ENCODE peak calls at places on chromosomes 3 and 15, in ten cellular contexts. B is activated CD4-positive, alpha-beta T cell treated with anti-CD3 and anti-CD28 coated beads for 48 hours; U is mesendoderm; V is prostate gland; E is Calu3; P is activated CD8-positive, alpha-beta T cell treated with anti-CD3 and anti-CD28 coated beads for 36 hours; Z is NCI-H2107; O is AG08396; C is AG04449; H is astrocyte of the spinal cord. S is an unnamed sample.

GRCh38 chr3:13420817-13421755 is 964 bp upstream of the NUP210 start:
- DNase-seq in B (peak), U (no peak), V (no peak), E (no peak), P (peak), Z (no peak), O (no peak), C (no peak), H (no peak), S (no peak)

GRCh38 chr3:177591371-177591770 is 394.1 kb upstream of the TBL1XR1 start:
- DNase-seq in B (no peak), U (no peak), V (peak), E (no peak), P (no peak), Z (no peak), O (no peak), C (no peak), H (no peak), S (no peak)

GRCh38 chr3:98172621-98173020 is 6.1 kb downstream of the OR5H15 start:
- DNase-seq in B (no peak), U (no peak), V (no peak), E (no peak), P (no peak), Z (peak), O (no peak), C (no peak), H (no peak), S (no peak)

GRCh38 chr3:188947983-188948657 is 223.7 kb upstream of the TPRG1 start:
- DNase-seq in B (no peak), U (peak), V (peak), E (peak), P (no peak), Z (peak), O (peak), C (peak), H (peak), S (no peak)

GRCh38 chr3:13780432-13781173 is 99.3 kb downstream of the WNT7A start:
- DNase-seq in B (no peak), U (no peak), V (no peak), E (no peak), P (no peak), Z (no peak), O (no peak), C (no peak), H (no peak), S (no peak)

GRCh38 chr3:114902691-114903101 is 244.4 kb downstream of the ZBTB20 start:
- DNase-seq in B (no peak), U (peak), V (no peak), E (peak), P (no peak), Z (no peak), O (no peak), C (no peak), H (no peak), S (no peak)

GRCh38 chr15:42172475-42172874 is 16.0 kb upstream of the PLA2G4F start:
- DNase-seq in B (no peak), U (no peak), V (no peak), E (no peak), P (no peak), Z (no peak), O (no peak), C (no peak), H (no peak), S (no peak)

GRCh38 chr3:162138509-162138908 is 641.9 kb downstream of the OTOL1 start:
- DNase-seq in B (no peak), U (no peak), V (no peak), E (no peak), P (no peak), Z (no peak), O (no peak), C (no peak), H (no peak), S (no peak)

GRCh38 chr15:99452728-99453643 is 112.8 kb upstream of the MEF2A start:
- DNase-seq in B (no peak), U (no peak), V (no peak), E (peak), P (peak), Z (no peak), O (peak), C (no peak), H (peak), S (no peak)

GRCh38 chr3:141959921-141960554 is 83.6 kb downstream of the ATP1B3 start:
- DNase-seq in B (no peak), U (no peak), V (no peak), E (no peak), P (no peak), Z (no peak), O (peak), C (no peak), H (peak), S (no peak)

GRCh38 chr15:91853501-91853967 is at the start of gene SLCO3A1:
- DNase-seq in B (peak), U (peak), V (peak), E (peak), P (peak), Z (no peak), O (peak), C (no peak), H (peak), S (no peak)

GRCh38 chr3:174949523-174949922 is 90.4 kb downstream of the NAALADL2 start:
- DNase-seq in B (no peak), U (no peak), V (no peak), E (peak), P (no peak), Z (no peak), O (peak), C (peak), H (peak), S (peak)

GRCh38 chr3:128505771-128506170 is 12.8 kb upstream of the GATA2 start:
- DNase-seq in B (no peak), U (peak), V (no peak), E (no peak), P (no peak), Z (no peak), O (no peak), C (no peak), H (no peak), S (no peak)

GRCh38 chr3:100158877-100159563 is 44.7 kb upstream of the FILIP1L start:
- DNase-seq in B (no peak), U (no peak), V (no peak), E (no peak), P (no peak), Z (no peak), O (no peak), C (no peak), H (no peak), S (no peak)

GRCh38 chr3:55541016-55541415 is 53.9 kb upstream of the WNT5A start:
- DNase-seq in B (no peak), U (no peak), V (no peak), E (no peak), P (no peak), Z (no peak), O (no peak), C (no peak), H (peak), S (no peak)

GRCh38 chr3:154144825-154145465 is 23.8 kb downstream of the ARHGEF26 start:
- DNase-seq in B (no peak), U (no peak), V (no peak), E (no peak), P (no peak), Z (no peak), O (no peak), C (no peak), H (peak), S (no peak)

GRCh38 chr15:65339436-65339835 is 35.0 kb downstream of the RNU5B-1 start:
- DNase-seq in B (no peak), U (no peak), V (no peak), E (no peak), P (no peak), Z (no peak), O (no peak), C (no peak), H (no peak), S (no peak)

GRCh38 chr3:141410408-141410807 is 42.1 kb downstream of the ZBTB38 start:
- DNase-seq in B (no peak), U (peak), V (no peak), E (no peak), P (no peak), Z (no peak), O (no peak), C (no peak), H (peak), S (no peak)

GRCh38 chr3:71849674-71850073 is 64.7 kb upstream of the PROK2 start:
- DNase-seq in B (no peak), U (no peak), V (no peak), E (no peak), P (no peak), Z (no peak), O (no peak), C (no peak), H (no peak), S (no peak)

GRCh38 chr3:42655331-42655888 is 1.9 kb downstream of the ZBTB47 start:
- DNase-seq in B (no peak), U (peak), V (no peak), E (no peak), P (no peak), Z (no peak), O (peak), C (no peak), H (no peak), S (no peak)

GRCh38 chr3:184334470-184335158 is 2.8 kb upstream of the FAM131A start:
- DNase-seq in B (peak), U (peak), V (no peak), E (peak), P (peak), Z (no peak), O (peak), C (no peak), H (peak), S (no peak)

GRCh38 chr3:184016169-184016570 is 1.5 kb downstream of the ABCC5 start:
- DNase-seq in B (no peak), U (no peak), V (no peak), E (no peak), P (no peak), Z (no peak), O (no peak), C (no peak), H (no peak), S (no peak)

GRCh38 chr3:53286727-53287412 is 31.0 kb upstream of the TKT start:
- DNase-seq in B (peak), U (peak), V (no peak), E (no peak), P (peak), Z (no peak), O (peak), C (no peak), H (peak), S (no peak)

GRCh38 chr3:56976666-56977560 is 83.6 kb upstream of the SPATA12 start:
- DNase-seq in B (no peak), U (peak), V (no peak), E (no peak), P (no peak), Z (no peak), O (no peak), C (no peak), H (peak), S (no peak)

GRCh38 chr3:150067561-150067960 is 96.9 kb upstream of the PFN2 start:
- DNase-seq in B (no peak), U (no peak), V (no peak), E (no peak), P (no peak), Z (no peak), O (no peak), C (no peak), H (no peak), S (no peak)

GRCh38 chr15:57654136-57654845 is 52.2 kb upstream of the POLR2M start:
- DNase-seq in B (no peak), U (no peak), V (peak), E (no peak), P (no peak), Z (no peak), O (no peak), C (peak), H (no peak), S (no peak)

GRCh38 chr3:78666458-78666800 is 1101.4 kb downstream of the ROBO1 start:
- DNase-seq in B (no peak), U (no peak), V (no peak), E (no peak), P (no peak), Z (no peak), O (peak), C (no peak), H (peak), S (no peak)

GRCh38 chr3:52704611-52705437 is 767 bp downstream of the GLT8D1 start:
- DNase-seq in B (peak), U (peak), V (no peak), E (no peak), P (peak), Z (no peak), O (peak), C (no peak), H (no peak), S (no peak)

GRCh38 chr15:79296583-79296982 is 14.1 kb downstream of the ANKRD34C start:
- DNase-seq in B (no peak), U (peak), V (no peak), E (no peak), P (peak), Z (no peak), O (no peak), C (no peak), H (no peak), S (no peak)

GRCh38 chr3:10187944-10188343 is 23.2 kb downstream of the IRAK2 start:
- DNase-seq in B (no peak), U (no peak), V (no peak), E (no peak), P (no peak), Z (no peak), O (no peak), C (no peak), H (no peak), S (no peak)

GRCh38 chr3:13608969-13609725 is 60.2 kb downstream of the FBLN2 start:
- DNase-seq in B (no peak), U (no peak), V (no peak), E (no peak), P (no peak), Z (no peak), O (no peak), C (no peak), H (no peak), S (no peak)

GRCh38 chr3:75906555-75907112 is 121.3 kb upstream of the ZNF717 start:
- DNase-seq in B (peak), U (peak), V (no peak), E (no peak), P (no peak), Z (no peak), O (peak), C (no peak), H (peak), S (no peak)

GRCh38 chr3:46468758-46469600 is 4.3 kb upstream of the LTF start:
- DNase-seq in B (no peak), U (no peak), V (no peak), E (no peak), P (no peak), Z (no peak), O (no peak), C (no peak), H (no peak), S (no peak)

GRCh38 chr3:69738859-69739203 is 433 bp upstream of the MITF start:
- DNase-seq in B (no peak), U (no peak), V (no peak), E (no peak), P (no peak), Z (no peak), O (no peak), C (no peak), H (no peak), S (peak)

GRCh38 chr15:70512772-70513362 is 250.5 kb downstream of the UACA start:
- DNase-seq in B (peak), U (peak), V (no peak), E (peak), P (peak), Z (no peak), O (peak), C (no peak), H (peak), S (no peak)

GRCh38 chr3:195182470-195182795 is 88.5 kb downstream of the XXYLT1 start:
- DNase-seq in B (peak), U (peak), V (peak), E (no peak), P (no peak), Z (no peak), O (peak), C (no peak), H (peak), S (no peak)